ENCODE peak calls at places on chromosomes 1 and 21, in six cellular contexts. T is psoas muscle, G is amniotic stem cell, E is kidney glomerular epithelial cell, X is AG08395, W is cardiac fibroblast. Z is an unnamed sample.

GRCh38 chr1:53366901-53367502 is 39.1 kb upstream of the LRP8 start:
- DNase-seq in T (no peak), G (no peak), E (no peak), X (no peak), W (no peak), Z (no peak)

GRCh38 chr1:70779571-70779970 is 268.0 kb downstream of the PTGER3 start:
- DNase-seq in T (no peak), G (no peak), E (no peak), X (peak), W (peak), Z (no peak)

GRCh38 chr1:206925116-206925736 is 3.5 kb upstream of the FCMR start:
- DNase-seq in T (peak), G (no peak), E (no peak), X (no peak), W (no peak), Z (no peak)

GRCh38 chr1:24874056-24874455 is 56.0 kb downstream of the RUNX3 start:
- DNase-seq in T (no peak), G (no peak), E (no peak), X (no peak), W (no peak), Z (no peak)

GRCh38 chr21:43634618-43635017 is 24.7 kb downstream of the HSF2BP start:
- DNase-seq in T (no peak), G (no peak), E (no peak), X (peak), W (peak), Z (no peak)

GRCh38 chr1:208110296-208110695 is 133.9 kb downstream of the PLXNA2 start:
- DNase-seq in T (no peak), G (no peak), E (no peak), X (no peak), W (no peak), Z (no peak)

GRCh38 chr1:116496898-116497297 is 73.9 kb downstream of the CD58 start:
- DNase-seq in T (no peak), G (no peak), E (no peak), X (no peak), W (no peak), Z (no peak)

GRCh38 chr1:102772831-102773230 is 335.5 kb downstream of the COL11A1 start:
- DNase-seq in T (no peak), G (no peak), E (no peak), X (no peak), W (no peak), Z (no peak)

GRCh38 chr1:166972827-166973226 is 2.5 kb downstream of the ILDR2 start:
- DNase-seq in T (no peak), G (no peak), E (no peak), X (no peak), W (no peak), Z (no peak)

GRCh38 chr1:162248854-162249535 is 127.7 kb downstream of the SPATA46 start:
- DNase-seq in T (no peak), G (no peak), E (no peak), X (no peak), W (peak), Z (no peak)

GRCh38 chr1:190615818-190616217 is 138.2 kb upstream of the BRINP3 start:
- DNase-seq in T (no peak), G (no peak), E (no peak), X (no peak), W (no peak), Z (no peak)

GRCh38 chr21:43269461-43269860 is 100.7 kb downstream of the CRYAA start:
- DNase-seq in T (peak), G (no peak), E (no peak), X (no peak), W (no peak), Z (no peak)

Z was measured in kidney epithelial cell.